ENCODE peak calls at places on chromosome 22, in seven cellular contexts. One of them, this sample, is unnamed.

GRCh38 chr22:40200795-40201194 is 23.1 kb downstream of the TNRC6B start:
- DNase-seq in neuronal stem cell: no peak
- DNase-seq in neural progenitor cell: no peak
- DNase-seq in Peyer's patch: no peak
- DNase-seq in kidney epithelial cell: no peak
- DNase-seq in left ventricle myocardium inferior: no peak
- DNase-seq in GM23338: no peak
- DNase-seq in this sample: no peak

GRCh38 chr22:27228771-27229170 is 571.4 kb downstream of the MIAT start:
- DNase-seq in neuronal stem cell: no peak
- DNase-seq in left ventricle myocardium inferior: no peak
- DNase-seq in kidney epithelial cell: no peak
- DNase-seq in GM23338: peak
- DNase-seq in neural progenitor cell: no peak
- DNase-seq in Peyer's patch: no peak
- DNase-seq in this sample: no peak

GRCh38 chr22:27827586-27828213 is 26.1 kb upstream of the MN1 start:
- DNase-seq in left ventricle myocardium inferior: no peak
- DNase-seq in GM23338: no peak
- DNase-seq in neuronal stem cell: no peak
- DNase-seq in kidney epithelial cell: no peak
- DNase-seq in neural progenitor cell: no peak
- DNase-seq in Peyer's patch: no peak
- DNase-seq in this sample: no peak

GRCh38 chr22:33986954-33987353 is 66.7 kb upstream of the LARGE1 start:
- DNase-seq in neuronal stem cell: no peak
- DNase-seq in Peyer's patch: no peak
- DNase-seq in kidney epithelial cell: no peak
- DNase-seq in left ventricle myocardium inferior: no peak
- DNase-seq in GM23338: peak
- DNase-seq in neural progenitor cell: no peak
- DNase-seq in this sample: no peak

GRCh38 chr22:29167032-29167911 is 38.4 kb upstream of the EMID1 start:
- DNase-seq in neuronal stem cell: no peak
- DNase-seq in neural progenitor cell: no peak
- DNase-seq in Peyer's patch: peak
- DNase-seq in GM23338: no peak
- DNase-seq in left ventricle myocardium inferior: no peak
- DNase-seq in kidney epithelial cell: no peak
- DNase-seq in this sample: peak

GRCh38 chr22:49719046-49719445 is 108.6 kb downstream of the BRD1 start:
- DNase-seq in GM23338: no peak
- DNase-seq in neural progenitor cell: no peak
- DNase-seq in neuronal stem cell: no peak
- DNase-seq in left ventricle myocardium inferior: no peak
- DNase-seq in Peyer's patch: no peak
- DNase-seq in kidney epithelial cell: no peak
- DNase-seq in this sample: no peak

GRCh38 chr22:34301569-34301968 is 381.3 kb upstream of the LARGE1 start:
- DNase-seq in Peyer's patch: no peak
- DNase-seq in neuronal stem cell: no peak
- DNase-seq in left ventricle myocardium inferior: no peak
- DNase-seq in neural progenitor cell: no peak
- DNase-seq in GM23338: peak
- DNase-seq in kidney epithelial cell: no peak
- DNase-seq in this sample: no peak

GRCh38 chr22:10961043-10961860 is 4566.7 kb upstream of the OR11H1 start:
- DNase-seq in neuronal stem cell: no peak
- DNase-seq in kidney epithelial cell: no peak
- DNase-seq in neural progenitor cell: no peak
- DNase-seq in GM23338: no peak
- DNase-seq in Peyer's patch: no peak
- DNase-seq in left ventricle myocardium inferior: no peak
- DNase-seq in this sample: no peak

GRCh38 chr22:32852346-32853251 is 51.1 kb downstream of the TIMP3 start:
- DNase-seq in kidney epithelial cell: no peak
- DNase-seq in Peyer's patch: no peak
- DNase-seq in GM23338: no peak
- DNase-seq in neural progenitor cell: no peak
- DNase-seq in left ventricle myocardium inferior: peak
- DNase-seq in neuronal stem cell: no peak
- DNase-seq in this sample: no peak

GRCh38 chr22:33859311-33859710 is 61.0 kb downstream of the LARGE1 start:
- DNase-seq in kidney epithelial cell: no peak
- DNase-seq in left ventricle myocardium inferior: no peak
- DNase-seq in Peyer's patch: no peak
- DNase-seq in neuronal stem cell: no peak
- DNase-seq in neural progenitor cell: no peak
- DNase-seq in GM23338: no peak
- DNase-seq in this sample: no peak

GRCh38 chr22:50483106-50483505 is 1.8 kb downstream of the ADM2 start:
- DNase-seq in left ventricle myocardium inferior: no peak
- DNase-seq in GM23338: no peak
- DNase-seq in kidney epithelial cell: no peak
- DNase-seq in neuronal stem cell: no peak
- DNase-seq in Peyer's patch: no peak
- DNase-seq in neural progenitor cell: no peak
- DNase-seq in this sample: no peak

GRCh38 chr22:19477321-19478085 is 1.5 kb downstream of the UFD1 start:
- DNase-seq in neural progenitor cell: no peak
- DNase-seq in kidney epithelial cell: no peak
- DNase-seq in Peyer's patch: no peak
- DNase-seq in left ventricle myocardium inferior: no peak
- DNase-seq in GM23338: no peak
- DNase-seq in neuronal stem cell: no peak
- DNase-seq in this sample: no peak

GRCh38 chr22:29115682-29116313 is 43.0 kb downstream of the KREMEN1 start:
- DNase-seq in GM23338: no peak
- DNase-seq in neural progenitor cell: no peak
- DNase-seq in kidney epithelial cell: no peak
- DNase-seq in left ventricle myocardium inferior: no peak
- DNase-seq in Peyer's patch: no peak
- DNase-seq in neuronal stem cell: no peak
- DNase-seq in this sample: no peak

GRCh38 chr22:27241430-27242110 is 560.0 kb downstream of the MN1 start:
- DNase-seq in GM23338: no peak
- DNase-seq in Peyer's patch: no peak
- DNase-seq in neuronal stem cell: no peak
- DNase-seq in neural progenitor cell: no peak
- DNase-seq in left ventricle myocardium inferior: peak
- DNase-seq in kidney epithelial cell: peak
- DNase-seq in this sample: no peak

GRCh38 chr22:37664249-37665101 is 6.0 kb downstream of the PDXP start:
- DNase-seq in GM23338: no peak
- DNase-seq in neuronal stem cell: no peak
- DNase-seq in Peyer's patch: no peak
- DNase-seq in left ventricle myocardium inferior: no peak
- DNase-seq in neural progenitor cell: no peak
- DNase-seq in kidney epithelial cell: no peak
- DNase-seq in this sample: no peak

GRCh38 chr22:26800858-26801257 is 143.5 kb downstream of the MIAT start:
- DNase-seq in GM23338: peak
- DNase-seq in left ventricle myocardium inferior: no peak
- DNase-seq in kidney epithelial cell: no peak
- DNase-seq in neuronal stem cell: peak
- DNase-seq in neural progenitor cell: peak
- DNase-seq in Peyer's patch: no peak
- DNase-seq in this sample: no peak

GRCh38 chr22:30857791-30858190 is 110.8 kb downstream of the MORC2 start:
- DNase-seq in Peyer's patch: no peak
- DNase-seq in kidney epithelial cell: no peak
- DNase-seq in neuronal stem cell: no peak
- DNase-seq in GM23338: no peak
- DNase-seq in left ventricle myocardium inferior: no peak
- DNase-seq in neural progenitor cell: no peak
- DNase-seq in this sample: no peak

GRCh38 chr22:32994046-32994827 is 63.9 kb downstream of the SYN3 start:
- DNase-seq in neural progenitor cell: peak
- DNase-seq in kidney epithelial cell: no peak
- DNase-seq in Peyer's patch: no peak
- DNase-seq in left ventricle myocardium inferior: no peak
- DNase-seq in GM23338: peak
- DNase-seq in neuronal stem cell: peak
- DNase-seq in this sample: no peak

GRCh38 chr22:41285441-41285819 is 557 bp downstream of the RANGAP1 start:
- DNase-seq in neural progenitor cell: peak
- DNase-seq in Peyer's patch: peak
- DNase-seq in left ventricle myocardium inferior: peak
- DNase-seq in kidney epithelial cell: peak
- DNase-seq in neuronal stem cell: peak
- DNase-seq in GM23338: peak
- DNase-seq in this sample: peak

GRCh38 chr22:37503850-37504249 is 15.4 kb downstream of the CARD10 start:
- DNase-seq in neural progenitor cell: no peak
- DNase-seq in Peyer's patch: no peak
- DNase-seq in kidney epithelial cell: no peak
- DNase-seq in neuronal stem cell: no peak
- DNase-seq in GM23338: no peak
- DNase-seq in left ventricle myocardium inferior: no peak
- DNase-seq in this sample: no peak

GRCh38 chr22:50141891-50142363 is 28.6 kb upstream of the PANX2 start:
- DNase-seq in left ventricle myocardium inferior: no peak
- DNase-seq in neural progenitor cell: peak
- DNase-seq in neuronal stem cell: peak
- DNase-seq in kidney epithelial cell: no peak
- DNase-seq in Peyer's patch: no peak
- DNase-seq in GM23338: peak
- DNase-seq in this sample: no peak

GRCh38 chr22:23844739-23845202 is 6.0 kb upstream of the DERL3 start:
- DNase-seq in Peyer's patch: no peak
- DNase-seq in neuronal stem cell: no peak
- DNase-seq in left ventricle myocardium inferior: no peak
- DNase-seq in neural progenitor cell: no peak
- DNase-seq in GM23338: no peak
- DNase-seq in kidney epithelial cell: no peak
- DNase-seq in this sample: no peak
- H3K4me3 ChIP-seq in Peyer's patch: no peak
- H3K4me3 ChIP-seq in neuronal stem cell: no peak
- H3K4me3 ChIP-seq in left ventricle myocardium inferior: no peak
- H3K4me3 ChIP-seq in neural progenitor cell: no peak
- H3K4me3 ChIP-seq in GM23338: no peak
- H3K4me3 ChIP-seq in kidney epithelial cell: no peak
- H3K4me3 ChIP-seq in this sample: no peak

GRCh38 chr22:35835998-35836691 is 118.5 kb downstream of the APOL5 start:
- DNase-seq in GM23338: peak
- DNase-seq in left ventricle myocardium inferior: peak
- DNase-seq in neural progenitor cell: peak
- DNase-seq in neuronal stem cell: peak
- DNase-seq in kidney epithelial cell: peak
- DNase-seq in Peyer's patch: no peak
- DNase-seq in this sample: no peak

GRCh38 chr22:35838849-35839646 is 121.4 kb downstream of the APOL5 start:
- DNase-seq in left ventricle myocardium inferior: no peak
- DNase-seq in GM23338: peak
- DNase-seq in Peyer's patch: no peak
- DNase-seq in neural progenitor cell: peak
- DNase-seq in kidney epithelial cell: no peak
- DNase-seq in neuronal stem cell: peak
- DNase-seq in this sample: no peak

GRCh38 chr22:35839811-35840739 is 122.4 kb downstream of the APOL5 start:
- DNase-seq in left ventricle myocardium inferior: peak
- DNase-seq in Peyer's patch: peak
- DNase-seq in neuronal stem cell: peak
- DNase-seq in neural progenitor cell: peak
- DNase-seq in GM23338: peak
- DNase-seq in kidney epithelial cell: peak
- DNase-seq in this sample: no peak

GRCh38 chr22:35835267-35835997 is 117.8 kb downstream of the APOL5 start:
- DNase-seq in Peyer's patch: no peak
- DNase-seq in neural progenitor cell: no peak
- DNase-seq in left ventricle myocardium inferior: no peak
- DNase-seq in GM23338: no peak
- DNase-seq in neuronal stem cell: no peak
- DNase-seq in kidney epithelial cell: no peak
- DNase-seq in this sample: no peak

GRCh38 chr22:35837328-35837727 is 119.7 kb downstream of the APOL5 start:
- DNase-seq in Peyer's patch: no peak
- DNase-seq in kidney epithelial cell: no peak
- DNase-seq in neural progenitor cell: no peak
- DNase-seq in GM23338: no peak
- DNase-seq in left ventricle myocardium inferior: no peak
- DNase-seq in neuronal stem cell: no peak
- DNase-seq in this sample: no peak
- H3K4me3 ChIP-seq in Peyer's patch: no peak
- H3K4me3 ChIP-seq in kidney epithelial cell: peak
- H3K4me3 ChIP-seq in neural progenitor cell: peak
- H3K4me3 ChIP-seq in GM23338: peak
- H3K4me3 ChIP-seq in left ventricle myocardium inferior: no peak
- H3K4me3 ChIP-seq in neuronal stem cell: no peak
- H3K4me3 ChIP-seq in this sample: no peak

GRCh38 chr22:42855211-42855610 is 1.9 kb downstream of the ARFGAP3 start:
- DNase-seq in left ventricle myocardium inferior: no peak
- DNase-seq in kidney epithelial cell: no peak
- DNase-seq in neuronal stem cell: no peak
- DNase-seq in GM23338: no peak
- DNase-seq in Peyer's patch: no peak
- DNase-seq in neural progenitor cell: no peak
- DNase-seq in this sample: no peak
- H3K4me3 ChIP-seq in left ventricle myocardium inferior: peak
- H3K4me3 ChIP-seq in kidney epithelial cell: no peak
- H3K4me3 ChIP-seq in neuronal stem cell: no peak
- H3K4me3 ChIP-seq in GM23338: no peak
- H3K4me3 ChIP-seq in Peyer's patch: no peak
- H3K4me3 ChIP-seq in neural progenitor cell: no peak
- H3K4me3 ChIP-seq in this sample: no peak

GRCh38 chr22:46602025-46602424 is 18.2 kb upstream of the GRAMD4 start:
- DNase-seq in kidney epithelial cell: no peak
- DNase-seq in GM23338: no peak
- DNase-seq in left ventricle myocardium inferior: peak
- DNase-seq in neural progenitor cell: no peak
- DNase-seq in Peyer's patch: no peak
- DNase-seq in neuronal stem cell: no peak
- DNase-seq in this sample: no peak

GRCh38 chr22:46605117-46605516 is 15.1 kb upstream of the GRAMD4 start:
- DNase-seq in kidney epithelial cell: no peak
- DNase-seq in left ventricle myocardium inferior: no peak
- DNase-seq in neuronal stem cell: no peak
- DNase-seq in neural progenitor cell: no peak
- DNase-seq in GM23338: no peak
- DNase-seq in Peyer's patch: no peak
- DNase-seq in this sample: no peak

GRCh38 chr22:46606886-46607285 is 13.3 kb upstream of the GRAMD4 start:
- DNase-seq in Peyer's patch: no peak
- DNase-seq in left ventricle myocardium inferior: no peak
- DNase-seq in neuronal stem cell: no peak
- DNase-seq in GM23338: no peak
- DNase-seq in neural progenitor cell: no peak
- DNase-seq in kidney epithelial cell: no peak
- DNase-seq in this sample: no peak

GRCh38 chr22:46607483-46608114 is 12.6 kb upstream of the GRAMD4 start:
- DNase-seq in Peyer's patch: no peak
- DNase-seq in kidney epithelial cell: no peak
- DNase-seq in neuronal stem cell: no peak
- DNase-seq in neural progenitor cell: no peak
- DNase-seq in left ventricle myocardium inferior: no peak
- DNase-seq in GM23338: no peak
- DNase-seq in this sample: no peak

DNA sequence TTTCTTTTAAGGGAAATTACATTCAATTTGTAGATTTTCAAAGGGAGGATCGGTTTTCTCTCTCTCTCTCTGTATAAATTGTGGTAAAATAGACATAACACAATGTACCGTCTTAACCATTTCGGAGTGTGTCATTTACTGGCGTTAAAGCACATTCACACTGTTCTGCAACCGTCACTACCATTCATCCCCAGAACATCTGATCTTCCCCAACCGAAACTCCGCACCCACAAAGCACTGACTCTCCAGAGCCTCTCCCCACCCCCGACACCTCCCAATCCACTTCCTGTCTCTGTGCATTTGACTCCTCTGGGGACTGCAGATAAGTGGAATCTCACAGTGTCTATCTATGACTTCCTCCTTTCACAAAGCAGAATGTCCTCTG is 15.9 kb upstream of the GRAMD4 start:
- DNase-seq in kidney epithelial cell: no peak
- DNase-seq in Peyer's patch: no peak
- DNase-seq in left ventricle myocardium inferior: no peak
- DNase-seq in GM23338: no peak
- DNase-seq in neural progenitor cell: no peak
- DNase-seq in neuronal stem cell: no peak
- DNase-seq in this sample: peak
- H3K4me3 ChIP-seq in kidney epithelial cell: no peak
- H3K4me3 ChIP-seq in Peyer's patch: no peak
- H3K4me3 ChIP-seq in left ventricle myocardium inferior: peak
- H3K4me3 ChIP-seq in GM23338: no peak
- H3K4me3 ChIP-seq in neural progenitor cell: no peak
- H3K4me3 ChIP-seq in neuronal stem cell: no peak
- H3K4me3 ChIP-seq in this sample: no peak